ENCODE peak calls at places on chromosomes 2 and 18, in nine cellular contexts. One of them, this sample, is unnamed.

GRCh38 chr2:219530048-219530963 is 13.3 kb downstream of the CHPF start:
- DNase-seq in lower lobe of right lung: peak
- DNase-seq in AG09309: peak
- DNase-seq in choroid plexus epithelial cell: peak
- DNase-seq in adrenal gland: peak
- DNase-seq in NB4: peak
- DNase-seq in neural crest cell: peak
- DNase-seq in fibroblast of lung: peak
- DNase-seq in B cell: peak
- DNase-seq in this sample: peak

GRCh38 chr2:28247747-28248146 is 144.9 kb upstream of the FOSL2 start:
- DNase-seq in neural crest cell: no peak
- DNase-seq in AG09309: no peak
- DNase-seq in choroid plexus epithelial cell: no peak
- DNase-seq in NB4: no peak
- DNase-seq in lower lobe of right lung: no peak
- DNase-seq in adrenal gland: no peak
- DNase-seq in fibroblast of lung: no peak
- DNase-seq in B cell: no peak
- DNase-seq in this sample: no peak

GRCh38 chr2:20231159-20231558 is 6.2 kb upstream of the SDC1 start:
- DNase-seq in choroid plexus epithelial cell: no peak
- DNase-seq in lower lobe of right lung: no peak
- DNase-seq in NB4: no peak
- DNase-seq in AG09309: no peak
- DNase-seq in fibroblast of lung: no peak
- DNase-seq in B cell: peak
- DNase-seq in neural crest cell: no peak
- DNase-seq in adrenal gland: no peak
- DNase-seq in this sample: no peak

GRCh38 chr18:37254256-37254880 is 311.2 kb downstream of the CELF4 start:
- DNase-seq in adrenal gland: no peak
- DNase-seq in NB4: no peak
- DNase-seq in choroid plexus epithelial cell: no peak
- DNase-seq in lower lobe of right lung: no peak
- DNase-seq in AG09309: no peak
- DNase-seq in fibroblast of lung: no peak
- DNase-seq in neural crest cell: peak
- DNase-seq in B cell: no peak
- DNase-seq in this sample: no peak

GRCh38 chr2:207008105-207008990 is 69.0 kb downstream of the CPO start:
- DNase-seq in AG09309: no peak
- DNase-seq in B cell: no peak
- DNase-seq in choroid plexus epithelial cell: peak
- DNase-seq in NB4: no peak
- DNase-seq in fibroblast of lung: peak
- DNase-seq in neural crest cell: no peak
- DNase-seq in lower lobe of right lung: no peak
- DNase-seq in adrenal gland: no peak
- DNase-seq in this sample: no peak

GRCh38 chr2:11903085-11903484 is 156.7 kb downstream of the LPIN1 start:
- DNase-seq in AG09309: no peak
- DNase-seq in NB4: peak
- DNase-seq in choroid plexus epithelial cell: no peak
- DNase-seq in adrenal gland: no peak
- DNase-seq in B cell: no peak
- DNase-seq in neural crest cell: no peak
- DNase-seq in fibroblast of lung: no peak
- DNase-seq in lower lobe of right lung: no peak
- DNase-seq in this sample: no peak

GRCh38 chr2:152580722-152581121 is 136.5 kb downstream of the PRPF40A start:
- DNase-seq in B cell: no peak
- DNase-seq in neural crest cell: no peak
- DNase-seq in adrenal gland: peak
- DNase-seq in choroid plexus epithelial cell: no peak
- DNase-seq in lower lobe of right lung: no peak
- DNase-seq in NB4: no peak
- DNase-seq in AG09309: no peak
- DNase-seq in fibroblast of lung: peak
- DNase-seq in this sample: no peak

GRCh38 chr2:235394278-235394828 is 99.5 kb upstream of the AGAP1 start:
- DNase-seq in adrenal gland: no peak
- DNase-seq in lower lobe of right lung: no peak
- DNase-seq in neural crest cell: no peak
- DNase-seq in AG09309: peak
- DNase-seq in NB4: no peak
- DNase-seq in fibroblast of lung: peak
- DNase-seq in B cell: no peak
- DNase-seq in choroid plexus epithelial cell: peak
- DNase-seq in this sample: no peak

GRCh38 chr2:12730265-12730664 is 13.5 kb downstream of the TRIB2 start:
- DNase-seq in lower lobe of right lung: no peak
- DNase-seq in neural crest cell: no peak
- DNase-seq in AG09309: no peak
- DNase-seq in B cell: no peak
- DNase-seq in NB4: no peak
- DNase-seq in choroid plexus epithelial cell: no peak
- DNase-seq in adrenal gland: no peak
- DNase-seq in fibroblast of lung: no peak
- DNase-seq in this sample: no peak

GRCh38 chr2:240655931-240656886 is 26.5 kb downstream of the AQP12B start:
- DNase-seq in choroid plexus epithelial cell: peak
- DNase-seq in adrenal gland: no peak
- DNase-seq in B cell: no peak
- DNase-seq in NB4: peak
- DNase-seq in fibroblast of lung: peak
- DNase-seq in AG09309: no peak
- DNase-seq in neural crest cell: no peak
- DNase-seq in lower lobe of right lung: no peak
- DNase-seq in this sample: no peak

GRCh38 chr2:47003641-47004427 is 88.2 kb upstream of the MCFD2 start:
- DNase-seq in lower lobe of right lung: no peak
- DNase-seq in B cell: no peak
- DNase-seq in fibroblast of lung: peak
- DNase-seq in neural crest cell: no peak
- DNase-seq in choroid plexus epithelial cell: no peak
- DNase-seq in NB4: peak
- DNase-seq in adrenal gland: no peak
- DNase-seq in AG09309: no peak
- DNase-seq in this sample: no peak

GRCh38 chr2:207180741-207181140 is 15.0 kb upstream of the KLF7 start:
- DNase-seq in AG09309: no peak
- DNase-seq in neural crest cell: no peak
- DNase-seq in fibroblast of lung: peak
- DNase-seq in choroid plexus epithelial cell: peak
- DNase-seq in adrenal gland: no peak
- DNase-seq in B cell: no peak
- DNase-seq in lower lobe of right lung: no peak
- DNase-seq in NB4: no peak
- DNase-seq in this sample: no peak

GRCh38 chr2:26583381-26583911 is 57.7 kb downstream of the CIB4 start:
- DNase-seq in NB4: no peak
- DNase-seq in choroid plexus epithelial cell: no peak
- DNase-seq in fibroblast of lung: no peak
- DNase-seq in AG09309: no peak
- DNase-seq in B cell: no peak
- DNase-seq in adrenal gland: no peak
- DNase-seq in lower lobe of right lung: no peak
- DNase-seq in neural crest cell: no peak
- DNase-seq in this sample: no peak

GRCh38 chr18:54033087-54033486 is 191.4 kb downstream of the MBD2 start:
- DNase-seq in fibroblast of lung: no peak
- DNase-seq in neural crest cell: no peak
- DNase-seq in B cell: no peak
- DNase-seq in AG09309: no peak
- DNase-seq in NB4: no peak
- DNase-seq in choroid plexus epithelial cell: no peak
- DNase-seq in adrenal gland: no peak
- DNase-seq in lower lobe of right lung: no peak
- DNase-seq in this sample: no peak

GRCh38 chr2:73134471-73134870 is 21.7 kb upstream of the RAB11FIP5 start:
- DNase-seq in neural crest cell: no peak
- DNase-seq in B cell: no peak
- DNase-seq in NB4: no peak
- DNase-seq in AG09309: no peak
- DNase-seq in choroid plexus epithelial cell: no peak
- DNase-seq in fibroblast of lung: peak
- DNase-seq in adrenal gland: no peak
- DNase-seq in lower lobe of right lung: no peak
- DNase-seq in this sample: no peak

GRCh38 chr2:121071058-121071504 is 213.9 kb downstream of the TFCP2L1 start:
- DNase-seq in B cell: no peak
- DNase-seq in adrenal gland: peak
- DNase-seq in choroid plexus epithelial cell: peak
- DNase-seq in fibroblast of lung: peak
- DNase-seq in AG09309: no peak
- DNase-seq in NB4: peak
- DNase-seq in neural crest cell: peak
- DNase-seq in lower lobe of right lung: peak
- DNase-seq in this sample: peak
- TF ChIP-seq CTCF in B cell: peak
- TF ChIP-seq CTCF in adrenal gland: peak
- TF ChIP-seq CTCF in choroid plexus epithelial cell: peak
- TF ChIP-seq CTCF in fibroblast of lung: peak
- TF ChIP-seq CTCF in AG09309: peak
- TF ChIP-seq CTCF in NB4: peak
- TF ChIP-seq CTCF in neural crest cell: peak
- TF ChIP-seq CTCF in lower lobe of right lung: peak
- TF ChIP-seq CTCF in this sample: peak

DNA sequence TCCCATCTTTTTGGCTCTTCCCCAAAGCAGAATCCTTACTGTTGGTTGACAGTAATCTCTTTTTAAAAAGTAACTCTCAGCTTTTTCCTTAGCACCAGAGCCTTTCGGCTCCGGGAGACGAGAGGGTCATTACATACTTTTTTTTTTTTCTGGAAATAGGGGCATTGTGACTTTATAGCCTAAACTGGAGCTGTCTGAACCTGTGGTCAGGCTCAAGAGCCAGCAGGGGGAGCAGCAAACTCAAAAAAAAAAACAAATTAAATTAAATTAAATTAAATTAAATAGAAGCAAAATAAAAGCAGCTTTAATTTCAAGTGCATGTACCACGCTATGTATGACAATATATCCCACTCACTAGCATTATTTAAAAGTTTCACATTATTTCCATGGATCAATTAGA is 156.6 kb downstream of the DTNA start:
- DNase-seq in neural crest cell: no peak
- DNase-seq in NB4: no peak
- DNase-seq in adrenal gland: no peak
- DNase-seq in AG09309: no peak
- DNase-seq in lower lobe of right lung: no peak
- DNase-seq in B cell: no peak
- DNase-seq in choroid plexus epithelial cell: peak
- DNase-seq in fibroblast of lung: no peak
- DNase-seq in this sample: no peak
- TF ChIP-seq CTCF in neural crest cell: peak
- TF ChIP-seq CTCF in NB4: peak
- TF ChIP-seq CTCF in adrenal gland: no peak
- TF ChIP-seq CTCF in AG09309: peak
- TF ChIP-seq CTCF in lower lobe of right lung: peak
- TF ChIP-seq CTCF in B cell: peak
- TF ChIP-seq CTCF in choroid plexus epithelial cell: peak
- TF ChIP-seq CTCF in fibroblast of lung: peak
- TF ChIP-seq CTCF in this sample: peak

DNA sequence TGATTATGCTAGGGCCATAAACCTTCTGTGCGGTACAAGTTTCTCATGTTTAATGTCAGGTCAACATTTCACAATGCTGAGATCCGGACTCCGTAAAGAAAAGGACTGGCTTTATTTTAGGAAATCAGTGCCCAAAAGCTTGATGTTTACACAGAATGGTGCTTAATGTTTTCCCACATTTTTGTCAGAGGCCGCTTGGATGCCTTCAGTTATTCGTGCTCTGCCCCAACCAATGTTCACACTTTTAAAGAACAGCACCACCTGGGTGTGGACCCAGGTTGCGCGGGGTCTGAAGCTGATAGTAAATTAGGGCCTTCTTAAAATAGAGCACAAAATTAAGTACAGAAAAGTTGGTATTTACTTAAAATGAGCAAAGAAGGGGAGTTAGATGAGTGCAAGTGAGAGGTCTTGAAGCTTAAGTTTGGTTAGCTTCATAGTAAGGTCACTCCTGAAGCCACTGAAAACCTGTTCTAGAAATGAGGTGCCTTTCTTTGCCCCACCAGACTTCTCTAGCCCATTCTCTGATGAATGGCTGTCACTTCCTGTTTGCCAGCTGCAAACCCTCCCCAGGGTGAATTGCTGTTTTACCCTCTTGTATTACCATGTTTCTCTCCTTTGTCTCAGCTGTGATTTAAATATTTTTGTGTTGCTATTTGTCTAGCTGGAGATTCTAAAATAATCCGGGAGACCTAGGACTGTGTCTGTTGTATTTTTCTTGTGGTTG is 20.5 kb downstream of the SLC3A1 start:
- DNase-seq in NB4: peak
- DNase-seq in B cell: no peak
- DNase-seq in lower lobe of right lung: no peak
- DNase-seq in choroid plexus epithelial cell: no peak
- DNase-seq in neural crest cell: no peak
- DNase-seq in adrenal gland: no peak
- DNase-seq in AG09309: no peak
- DNase-seq in fibroblast of lung: no peak
- DNase-seq in this sample: no peak
- TF ChIP-seq CTCF in NB4: peak
- TF ChIP-seq CTCF in B cell: no peak
- TF ChIP-seq CTCF in lower lobe of right lung: no peak
- TF ChIP-seq CTCF in choroid plexus epithelial cell: peak
- TF ChIP-seq CTCF in neural crest cell: peak
- TF ChIP-seq CTCF in adrenal gland: no peak
- TF ChIP-seq CTCF in AG09309: peak
- TF ChIP-seq CTCF in fibroblast of lung: peak
- TF ChIP-seq CTCF in this sample: peak

DNA sequence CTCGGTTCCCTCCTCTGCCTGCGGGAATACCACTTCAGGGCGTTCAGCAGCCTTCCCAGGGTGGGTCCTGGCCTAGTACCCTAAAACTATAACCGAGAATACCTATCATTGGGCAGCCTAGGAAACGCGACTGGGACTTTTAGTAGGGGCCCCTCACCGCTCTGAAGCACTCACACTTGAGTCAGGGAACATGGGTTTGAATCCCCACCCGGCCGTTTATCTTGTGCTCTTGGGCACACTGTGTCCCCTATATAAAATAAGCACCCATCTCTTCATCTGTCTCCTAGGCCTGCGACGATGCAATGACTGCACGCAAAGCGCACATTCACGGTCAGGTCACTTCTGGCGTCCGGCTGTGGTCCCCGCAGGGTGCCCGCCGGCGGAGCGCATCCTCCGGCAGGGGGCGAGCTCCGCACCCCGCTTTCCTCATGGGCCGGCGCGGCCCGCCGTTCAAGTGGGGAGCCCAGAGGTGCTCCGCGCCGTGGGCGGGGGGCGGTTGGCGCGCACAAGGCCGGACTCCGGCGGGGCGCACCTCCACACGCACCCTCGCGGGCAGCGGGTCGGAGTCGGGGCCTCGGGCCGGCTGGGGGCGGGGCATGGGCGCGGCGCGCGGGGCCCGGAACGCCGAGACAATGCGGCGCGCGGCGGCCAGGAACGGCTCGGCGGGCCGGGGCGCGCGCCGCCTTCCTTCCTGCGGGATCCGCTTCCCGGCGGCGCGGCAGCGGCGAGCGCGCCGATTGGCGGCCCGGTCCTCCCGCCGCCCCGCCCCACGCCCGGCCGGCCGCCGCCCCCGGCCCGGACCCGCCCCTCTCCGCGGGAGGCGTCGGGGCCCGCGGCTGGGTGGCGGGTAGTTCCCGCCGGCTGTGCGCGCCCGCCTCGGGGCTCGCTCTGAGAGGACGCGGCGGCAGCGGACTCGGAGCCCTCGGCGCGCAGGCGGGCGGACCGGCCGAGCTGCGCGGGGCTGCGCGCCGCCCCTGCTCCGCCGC is at the start of gene ASAP2:
- DNase-seq in adrenal gland: peak
- DNase-seq in neural crest cell: peak
- DNase-seq in fibroblast of lung: peak
- DNase-seq in B cell: peak
- DNase-seq in AG09309: no peak
- DNase-seq in choroid plexus epithelial cell: peak
- DNase-seq in NB4: peak
- DNase-seq in lower lobe of right lung: peak
- DNase-seq in this sample: peak
- TF ChIP-seq CTCF in adrenal gland: peak
- TF ChIP-seq CTCF in neural crest cell: peak
- TF ChIP-seq CTCF in fibroblast of lung: peak
- TF ChIP-seq CTCF in B cell: peak
- TF ChIP-seq CTCF in AG09309: peak
- TF ChIP-seq CTCF in choroid plexus epithelial cell: peak
- TF ChIP-seq CTCF in NB4: peak
- TF ChIP-seq CTCF in lower lobe of right lung: peak
- TF ChIP-seq CTCF in this sample: peak